ENCODE peak calls at places on chromosomes 4 and X, in four cellular contexts. One of them, this sample, is unnamed.

GRCh38 chrX:120823554-120823953 is 52.1 kb downstream of the CT47B1 start:
- DNase-seq in MM.1S: no peak
- DNase-seq in mesendoderm: no peak
- DNase-seq in astrocyte: no peak
- DNase-seq in this sample: no peak

GRCh38 chr4:138235419-138235952 is 6.7 kb downstream of the SLC7A11 start:
- DNase-seq in astrocyte: peak
- DNase-seq in mesendoderm: peak
- DNase-seq in MM.1S: no peak
- DNase-seq in this sample: peak

GRCh38 chrX:102832661-102833060 is 104.4 kb upstream of the RAB40AL start:
- DNase-seq in MM.1S: no peak
- DNase-seq in astrocyte: peak
- DNase-seq in mesendoderm: peak
- DNase-seq in this sample: peak

GRCh38 chr4:157204634-157205244 is 15.8 kb upstream of the GRIA2 start:
- DNase-seq in mesendoderm: peak
- DNase-seq in astrocyte: no peak
- DNase-seq in MM.1S: peak
- DNase-seq in this sample: no peak

GRCh38 chr4:147714575-147715401 is 17.1 kb upstream of the ARHGAP10 start:
- DNase-seq in mesendoderm: peak
- DNase-seq in astrocyte: peak
- DNase-seq in MM.1S: no peak
- DNase-seq in this sample: peak

GRCh38 chrX:30793767-30794103 is 95.3 kb downstream of the TAB3 start:
- DNase-seq in mesendoderm: no peak
- DNase-seq in MM.1S: no peak
- DNase-seq in astrocyte: no peak
- DNase-seq in this sample: no peak

GRCh38 chrX:17656035-17656418 is 81.3 kb upstream of the SCML1 start:
- DNase-seq in mesendoderm: no peak
- DNase-seq in MM.1S: no peak
- DNase-seq in astrocyte: no peak
- DNase-seq in this sample: peak

GRCh38 chr4:53000560-53000959 is 138.4 kb downstream of the RASL11B start:
- DNase-seq in mesendoderm: no peak
- DNase-seq in astrocyte: no peak
- DNase-seq in MM.1S: no peak
- DNase-seq in this sample: no peak

GRCh38 chrX:144819406-144819805 is 427.9 kb upstream of the SPANXN1 start:
- DNase-seq in MM.1S: no peak
- DNase-seq in mesendoderm: no peak
- DNase-seq in astrocyte: no peak
- DNase-seq in this sample: no peak

GRCh38 chr4:168153596-168154440 is 61.5 kb downstream of the ANXA10 start:
- DNase-seq in MM.1S: peak
- DNase-seq in astrocyte: peak
- DNase-seq in mesendoderm: peak
- DNase-seq in this sample: no peak

GRCh38 chr4:177596035-177596434 is 153.8 kb upstream of the AGA start:
- DNase-seq in MM.1S: no peak
- DNase-seq in astrocyte: peak
- DNase-seq in mesendoderm: peak
- DNase-seq in this sample: peak

GRCh38 chr4:23455482-23455881 is 434.4 kb downstream of the PPARGC1A start:
- DNase-seq in astrocyte: no peak
- DNase-seq in MM.1S: no peak
- DNase-seq in mesendoderm: peak
- DNase-seq in this sample: no peak

GRCh38 chr4:124427095-124427767 is 285.3 kb downstream of the ANKRD50 start:
- DNase-seq in astrocyte: no peak
- DNase-seq in MM.1S: no peak
- DNase-seq in mesendoderm: peak
- DNase-seq in this sample: no peak

GRCh38 chrX:137194164-137194563 is 160.4 kb upstream of the GPR101 start:
- DNase-seq in astrocyte: no peak
- DNase-seq in mesendoderm: peak
- DNase-seq in MM.1S: peak
- DNase-seq in this sample: no peak

GRCh38 chrX:98294310-98294709 is 1410.6 kb downstream of the RPA4 start:
- DNase-seq in astrocyte: no peak
- DNase-seq in MM.1S: no peak
- DNase-seq in mesendoderm: no peak
- DNase-seq in this sample: no peak

GRCh38 chrX:68710870-68711576 is 63.6 kb downstream of the STARD8 start:
- DNase-seq in astrocyte: peak
- DNase-seq in mesendoderm: peak
- DNase-seq in MM.1S: no peak
- DNase-seq in this sample: peak

GRCh38 chr4:81052119-81053068 is 21.9 kb downstream of the BMP3 start:
- DNase-seq in mesendoderm: peak
- DNase-seq in astrocyte: peak
- DNase-seq in MM.1S: peak
- DNase-seq in this sample: no peak

GRCh38 chrX:108735087-108735679 is 1.2 kb downstream of the IRS4 start:
- DNase-seq in mesendoderm: peak
- DNase-seq in MM.1S: no peak
- DNase-seq in astrocyte: no peak
- DNase-seq in this sample: peak

GRCh38 chrX:39144323-39144722 is 343.1 kb downstream of the MID1IP1 start:
- DNase-seq in astrocyte: no peak
- DNase-seq in mesendoderm: no peak
- DNase-seq in MM.1S: no peak
- DNase-seq in this sample: no peak

GRCh38 chrX:133681416-133681815 is 266.1 kb upstream of the GPC4 start:
- DNase-seq in astrocyte: no peak
- DNase-seq in mesendoderm: no peak
- DNase-seq in MM.1S: no peak
- DNase-seq in this sample: no peak

GRCh38 chr4:186666750-186667149 is 56.9 kb downstream of the FAT1 start:
- DNase-seq in MM.1S: no peak
- DNase-seq in mesendoderm: no peak
- DNase-seq in astrocyte: no peak
- DNase-seq in this sample: no peak

GRCh38 chr4:53658029-53658428 is 66.7 kb upstream of the LNX1 start:
- DNase-seq in astrocyte: no peak
- DNase-seq in mesendoderm: no peak
- DNase-seq in MM.1S: no peak
- DNase-seq in this sample: no peak

GRCh38 chr4:16508968-16509367 is 282.7 kb upstream of the TAPT1 start:
- DNase-seq in MM.1S: no peak
- DNase-seq in mesendoderm: peak
- DNase-seq in astrocyte: no peak
- DNase-seq in this sample: no peak

GRCh38 chrX:68822641-68823410 is 6.0 kb upstream of the EFNB1 start:
- DNase-seq in mesendoderm: peak
- DNase-seq in MM.1S: peak
- DNase-seq in astrocyte: peak
- DNase-seq in this sample: peak

GRCh38 chr4:80011636-80012236 is 61.3 kb downstream of the ANTXR2 start:
- DNase-seq in astrocyte: peak
- DNase-seq in mesendoderm: peak
- DNase-seq in MM.1S: no peak
- DNase-seq in this sample: peak

GRCh38 chr4:27148211-27148895 is 287.7 kb downstream of the STIM2 start:
- DNase-seq in astrocyte: no peak
- DNase-seq in MM.1S: no peak
- DNase-seq in mesendoderm: no peak
- DNase-seq in this sample: no peak

GRCh38 chr4:122252584-122252983 is 100.5 kb downstream of the BLTP1 start:
- DNase-seq in mesendoderm: no peak
- DNase-seq in MM.1S: no peak
- DNase-seq in astrocyte: no peak
- DNase-seq in this sample: no peak

GRCh38 chr4:141246243-141246642 is 25.5 kb downstream of the ZNF330 start:
- DNase-seq in mesendoderm: peak
- DNase-seq in MM.1S: no peak
- DNase-seq in astrocyte: peak
- DNase-seq in this sample: peak

GRCh38 chrX:140767646-140768045 is 58.1 kb downstream of the LINC00632 start:
- DNase-seq in mesendoderm: peak
- DNase-seq in MM.1S: no peak
- DNase-seq in astrocyte: peak
- DNase-seq in this sample: no peak

GRCh38 chrX:140762061-140762460 is 52.5 kb downstream of the LINC00632 start:
- DNase-seq in mesendoderm: peak
- DNase-seq in astrocyte: peak
- DNase-seq in MM.1S: peak
- DNase-seq in this sample: no peak

GRCh38 chrX:140765043-140765784 is 55.7 kb downstream of the LINC00632 start:
- DNase-seq in astrocyte: peak
- DNase-seq in mesendoderm: peak
- DNase-seq in MM.1S: no peak
- DNase-seq in this sample: no peak

GRCh38 chrX:140764401-140764919 is 54.9 kb downstream of the LINC00632 start:
- DNase-seq in astrocyte: peak
- DNase-seq in MM.1S: peak
- DNase-seq in mesendoderm: peak
- DNase-seq in this sample: no peak

DNA sequence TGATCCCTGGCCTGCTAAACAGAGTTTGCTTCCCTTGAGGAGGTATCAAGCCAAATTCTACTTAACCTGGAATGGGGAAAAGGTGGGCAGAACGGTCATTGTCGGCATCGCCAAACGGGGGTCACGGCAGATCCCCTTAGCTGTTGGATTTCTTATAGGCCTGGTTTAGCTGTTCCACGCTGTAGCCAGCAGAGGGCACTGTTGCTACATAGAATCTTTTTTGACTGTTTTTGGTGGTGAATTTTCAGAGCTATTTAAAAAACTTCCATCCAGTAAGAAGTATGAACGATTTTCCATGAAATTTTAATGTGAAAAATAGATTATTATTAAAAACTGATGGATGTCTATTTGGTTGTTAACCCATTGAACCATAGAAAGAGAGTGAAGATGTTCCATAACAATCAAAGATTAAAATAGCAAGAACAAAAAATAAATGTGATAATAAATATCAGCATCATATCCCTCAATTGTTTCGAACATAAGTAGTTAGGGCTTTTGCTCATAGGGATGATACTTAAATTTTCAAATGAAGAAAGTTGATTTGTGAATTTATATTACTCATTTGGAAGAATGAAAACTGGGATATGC is 56.6 kb downstream of the LINC00632 start:
- DNase-seq in astrocyte: peak
- DNase-seq in mesendoderm: peak
- DNase-seq in MM.1S: peak
- DNase-seq in this sample: peak
- H3K4me2 ChIP-seq in astrocyte: peak
- H3K4me2 ChIP-seq in mesendoderm: peak
- H3K4me2 ChIP-seq in MM.1S: peak
- H3K4me2 ChIP-seq in this sample: peak

DNA sequence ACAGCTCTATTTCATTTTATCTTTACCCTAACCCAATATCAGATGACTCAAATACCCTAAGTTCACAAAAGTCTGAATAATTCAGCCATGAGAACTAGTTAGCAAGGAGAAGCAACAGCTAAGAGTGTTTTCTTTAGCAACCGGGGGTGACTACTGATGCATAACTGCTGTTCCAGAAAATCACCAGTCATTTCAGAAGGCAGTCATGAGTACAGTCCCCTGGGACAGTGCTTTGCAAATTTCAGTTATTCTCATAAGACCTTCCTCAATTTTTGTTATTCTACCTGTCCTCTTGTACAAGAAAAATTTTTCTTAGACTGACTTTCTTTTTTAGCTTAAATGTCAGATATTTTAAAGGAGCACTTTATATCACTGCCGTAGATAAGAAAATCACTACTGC is 16.4 kb downstream of the BANK1 start:
- DNase-seq in MM.1S: no peak
- DNase-seq in astrocyte: no peak
- DNase-seq in mesendoderm: no peak
- DNase-seq in this sample: no peak
- H3K4me2 ChIP-seq in MM.1S: no peak
- H3K4me2 ChIP-seq in astrocyte: no peak
- H3K4me2 ChIP-seq in mesendoderm: no peak
- H3K4me2 ChIP-seq in this sample: peak

DNA sequence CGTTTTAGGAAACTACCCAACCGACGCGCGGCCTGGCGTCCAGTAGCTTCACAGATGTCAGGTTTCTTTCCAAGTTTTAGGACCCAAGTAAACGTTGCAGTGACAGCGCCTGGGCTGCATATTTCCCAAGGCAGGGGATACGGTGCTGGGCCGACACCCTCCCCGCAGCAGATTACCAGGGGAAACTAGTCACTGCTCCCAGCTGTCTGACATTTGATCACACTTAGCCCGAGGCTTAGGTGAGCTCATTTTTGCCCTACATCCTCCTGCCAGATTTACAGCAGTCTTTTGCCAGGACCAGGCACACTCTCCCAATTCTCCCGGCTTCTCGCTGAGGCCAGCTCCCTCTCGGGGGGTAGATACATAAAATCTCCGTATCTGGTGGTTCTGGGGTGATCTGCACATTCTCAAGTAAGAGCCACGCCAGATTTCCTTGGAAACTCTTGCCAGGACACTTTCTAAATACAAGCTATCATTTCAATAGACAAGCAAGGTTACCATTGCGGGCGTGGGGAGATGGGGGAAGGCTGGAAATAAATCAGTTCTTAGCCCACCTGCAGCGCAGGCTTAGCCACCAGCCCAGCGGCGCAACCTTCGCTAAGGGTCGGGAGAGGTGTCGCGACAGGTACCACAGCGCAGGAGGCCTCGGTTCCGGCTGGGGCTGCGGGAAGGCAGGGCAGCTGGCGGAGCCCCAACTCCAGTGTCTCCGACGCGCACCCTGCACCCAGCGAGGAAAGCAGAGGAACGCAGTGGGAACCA is 2.5 kb upstream of the SOX3 start:
- DNase-seq in MM.1S: no peak
- DNase-seq in mesendoderm: peak
- DNase-seq in astrocyte: no peak
- DNase-seq in this sample: no peak
- H3K4me2 ChIP-seq in MM.1S: no peak
- H3K4me2 ChIP-seq in mesendoderm: peak
- H3K4me2 ChIP-seq in astrocyte: peak
- H3K4me2 ChIP-seq in this sample: no peak

GRCh38 chr4:39655866-39656265 is 17.2 kb upstream of the SMIM14 start:
- DNase-seq in mesendoderm: no peak
- DNase-seq in MM.1S: no peak
- DNase-seq in astrocyte: no peak
- DNase-seq in this sample: peak
- H3K4me2 ChIP-seq in mesendoderm: no peak
- H3K4me2 ChIP-seq in MM.1S: no peak
- H3K4me2 ChIP-seq in astrocyte: no peak
- H3K4me2 ChIP-seq in this sample: no peak